ENCODE peak calls at places on chromosomes 6 and 20, in nine cellular contexts. U is foreskin keratinocyte, C is RWPE1, H is GM23338, E is heart right ventricle, Q is ovary, S is neural progenitor cell, T is psoas muscle, R is IMR-90. F is an unnamed sample.

GRCh38 chr6:149541139-149541538 is 4.7 kb downstream of the PPIL4 start:
- DNase-seq in H (no peak), R (no peak), U (no peak), E (no peak), T (no peak), S (no peak), C (no peak), Q (no peak), F (no peak)

GRCh38 chr6:136822379-136823127 is at the start of gene PEX7:
- DNase-seq in H (peak), T (peak), U (peak), R (peak), C (peak), S (peak), Q (peak), E (peak), F (peak)

GRCh38 chr6:80689700-80690099 is 583.2 kb downstream of the BCKDHB start:
- DNase-seq in E (no peak), S (no peak), H (no peak), C (no peak), U (no peak), Q (no peak), T (no peak), R (no peak), F (no peak)

GRCh38 chr6:161003336-161003735 is 11.8 kb downstream of the MAP3K4 start:
- DNase-seq in T (no peak), R (peak), E (no peak), H (no peak), U (no peak), S (no peak), Q (no peak), C (no peak), F (no peak)

GRCh38 chr6:47698342-47698787 is at the start of gene ADGRF4:
- DNase-seq in E (no peak), R (peak), T (no peak), S (no peak), C (peak), U (peak), Q (no peak), H (peak), F (no peak)

GRCh38 chr20:49432562-49432961 is 49.9 kb downstream of the KCNB1 start:
- DNase-seq in E (no peak), H (peak), S (no peak), C (no peak), R (no peak), U (no peak), T (no peak), Q (no peak), F (no peak)

GRCh38 chr20:2219481-2220006 is 76.3 kb upstream of the TGM3 start:
- DNase-seq in E (no peak), R (no peak), U (no peak), T (no peak), S (no peak), C (no peak), H (no peak), Q (no peak), F (no peak)

GRCh38 chr20:47248448-47248966 is 108.0 kb downstream of the ZMYND8 start:
- DNase-seq in U (no peak), C (no peak), H (no peak), Q (no peak), S (no peak), E (no peak), T (no peak), R (no peak), F (no peak)

GRCh38 chr6:169619650-169620049 is 82.2 kb downstream of the WDR27 start:
- DNase-seq in U (peak), S (peak), E (no peak), Q (no peak), H (peak), T (no peak), C (no peak), R (peak), F (no peak)

GRCh38 chr20:31894980-31895675 is 24.7 kb downstream of the TTLL9 start:
- DNase-seq in S (peak), E (no peak), U (peak), R (peak), C (peak), H (peak), Q (no peak), T (peak), F (peak)

GRCh38 chr20:45338121-45339030 is 9.8 kb downstream of the SDC4 start:
- DNase-seq in R (no peak), C (no peak), U (no peak), E (no peak), Q (no peak), S (no peak), H (no peak), T (no peak), F (no peak)
- H3K27ac ChIP-seq in R (peak), C (peak), U (peak), E (peak), Q (no peak), S (no peak), H (peak), T (peak), F (peak)

DNA sequence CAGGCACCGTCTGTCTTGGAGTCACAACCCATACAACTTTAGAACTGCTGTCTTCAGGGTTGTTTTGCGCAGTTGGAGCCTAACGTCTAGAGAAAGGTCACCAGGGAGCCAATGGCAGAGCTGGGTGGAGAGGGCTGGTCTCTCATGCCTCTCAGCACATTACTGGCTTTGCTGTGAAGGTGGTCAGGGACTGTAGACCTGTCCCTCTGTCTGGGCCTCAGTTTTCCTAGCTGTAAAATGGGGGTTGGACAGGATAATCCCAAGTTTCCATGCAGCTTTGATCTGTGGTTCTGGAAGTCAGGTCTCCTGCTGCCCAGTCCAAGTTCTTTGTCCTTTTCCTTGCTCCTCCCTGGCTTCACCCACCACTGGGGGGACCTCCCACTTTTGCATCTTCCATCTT is 52.2 kb upstream of the EPB41L1 start:
- DNase-seq in Q (no peak), C (no peak), H (no peak), T (no peak), R (no peak), S (no peak), E (no peak), U (no peak), F (no peak)
- H3K27ac ChIP-seq in Q (no peak), C (peak), H (no peak), T (no peak), R (no peak), S (no peak), E (no peak), U (no peak), F (no peak)

GRCh38 chr6:19417713-19418112 is 419.5 kb upstream of the ID4 start:
- DNase-seq in T (no peak), E (no peak), U (peak), S (no peak), C (peak), Q (no peak), H (no peak), R (peak), F (no peak)
- H3K27ac ChIP-seq in T (no peak), E (no peak), U (peak), S (no peak), C (no peak), Q (no peak), H (no peak), R (no peak), F (no peak)

DNA sequence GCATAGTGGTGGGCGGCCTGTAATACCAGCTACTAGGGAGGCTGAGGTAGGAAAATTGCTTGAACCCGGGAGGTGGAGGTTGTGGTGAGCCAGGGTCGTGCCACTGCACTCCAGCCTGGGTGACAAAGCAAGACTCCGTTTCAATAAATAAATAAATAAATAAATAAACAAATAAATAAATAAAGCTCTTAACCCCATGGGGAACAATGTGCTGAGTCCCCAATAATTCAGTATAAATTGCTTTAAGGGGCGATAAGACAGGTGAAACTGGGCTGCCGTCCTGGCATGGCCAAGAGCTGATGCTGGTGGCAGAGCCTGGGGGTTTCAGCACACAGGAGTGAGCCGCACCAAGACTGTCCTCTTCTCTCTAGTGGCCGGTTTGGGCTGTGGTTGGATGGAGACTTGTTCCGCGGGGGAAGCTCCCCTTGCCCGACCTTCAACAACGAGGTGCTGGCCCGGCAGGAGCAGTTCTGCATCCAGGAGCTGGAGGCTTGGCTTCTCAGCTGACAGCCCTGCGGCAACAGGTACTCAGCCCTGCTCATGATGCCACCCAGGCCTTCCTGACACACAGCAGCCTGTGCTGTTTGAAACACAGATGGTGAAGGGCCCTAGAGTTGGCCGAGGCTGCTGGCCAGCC is 13.1 kb downstream of the TLDC2 start:
- DNase-seq in H (no peak), R (no peak), S (no peak), U (no peak), Q (no peak), E (no peak), C (no peak), T (no peak), F (no peak)
- H3K27ac ChIP-seq in H (no peak), R (no peak), S (peak), U (no peak), Q (no peak), E (no peak), C (peak), T (no peak), F (no peak)

DNA sequence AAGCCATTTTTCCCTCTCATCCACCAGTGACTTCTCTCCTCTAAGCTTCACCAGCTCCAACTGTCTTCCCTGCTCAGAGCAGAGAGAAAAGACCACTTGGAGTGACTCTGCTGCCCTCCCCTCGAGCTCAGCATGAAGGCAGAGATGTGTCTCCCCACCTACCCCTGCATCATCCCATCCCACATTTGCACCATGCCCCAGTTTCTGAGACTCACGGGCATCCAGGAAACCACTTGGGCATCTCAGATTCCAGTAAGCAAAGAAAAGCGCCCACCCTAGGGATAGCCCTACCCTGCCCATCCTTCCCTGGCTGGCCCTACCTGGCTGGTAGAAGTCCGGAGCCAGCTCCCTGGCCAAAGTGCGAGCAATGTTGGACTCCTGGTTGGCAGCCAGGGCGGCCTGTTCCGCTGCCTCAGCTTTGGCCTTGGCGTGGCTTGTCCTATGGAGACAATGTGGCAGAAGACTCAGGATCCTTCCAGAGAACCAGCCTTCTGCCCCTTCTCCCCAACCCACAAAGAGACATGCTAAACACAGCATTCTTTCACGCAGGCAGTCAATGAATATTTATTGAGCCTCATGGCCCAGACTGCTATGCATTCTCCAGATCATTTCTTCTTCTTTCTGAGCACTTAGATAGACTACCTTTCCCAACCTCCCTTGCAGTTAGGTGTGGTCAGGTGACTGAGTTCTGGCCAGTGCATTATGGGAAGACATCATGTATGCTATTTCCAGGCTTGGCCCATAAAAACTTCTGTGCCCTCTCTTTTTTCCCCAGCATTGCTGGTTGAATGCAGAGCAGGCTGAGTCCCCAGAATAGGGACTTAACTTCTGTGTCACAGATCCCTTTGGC is 68.6 kb downstream of the JPH2 start:
- DNase-seq in C (no peak), R (no peak), Q (no peak), U (no peak), E (no peak), H (no peak), S (no peak), T (no peak), F (peak)
- H3K27ac ChIP-seq in C (peak), R (no peak), Q (no peak), U (no peak), E (no peak), H (no peak), S (no peak), T (peak), F (peak)